ENCODE peak calls at places on chromosomes 5 and 9, in seven cellular contexts. U is fibroblast of mammary gland; Q is uterus; X is activated naive CD4-positive, alpha-beta T cell treated with anti-CD3 and anti-CD28 coated beads, Interleukin-2, amount 50 U/mL, for 72 hours; C is activated T-helper 1 cell treated with anti-CD3 and anti-CD28 coated beads, Interleukin-12 subunit alpha, Interleukin-12 subunit beta, Interleukin-2, Interleukin-4 antibody, amounts not matched to agents 30 ng/mL and 10 ng/mL and 1 ng/mL, durations not matched to agents 14 hours and 24 hours and 36 hours; Z is posterior cingulate gyrus; L is astrocyte of the hippocampus. R is an unnamed sample.

GRCh38 chr9:77099388-77099787 is 77.9 kb upstream of the VPS13A start:
- DNase-seq in U (peak), Q (no peak), X (no peak), C (no peak), Z (no peak), L (no peak), R (no peak)

GRCh38 chr9:35813434-35814105 is 1.3 kb downstream of the HINT2 start:
- DNase-seq in U (peak), Q (no peak), X (no peak), C (no peak), Z (no peak), L (no peak), R (no peak)

GRCh38 chr5:91651704-91652103 is 268.6 kb upstream of the ARRDC3 start:
- DNase-seq in U (peak), Q (no peak), X (no peak), C (no peak), Z (peak), L (no peak), R (no peak)

GRCh38 chr5:39256472-39256871 is 37.1 kb upstream of the FYB1 start:
- DNase-seq in U (peak), Q (no peak), X (no peak), C (peak), Z (no peak), L (peak), R (no peak)

GRCh38 chr5:2750758-2751464 is 566 bp downstream of the IRX2 start:
- DNase-seq in U (no peak), Q (no peak), X (no peak), C (no peak), Z (no peak), L (no peak), R (no peak)

GRCh38 chr9:91858670-91859030 is 91.4 kb downstream of the ROR2 start:
- DNase-seq in U (no peak), Q (no peak), X (no peak), C (no peak), Z (peak), L (no peak), R (no peak)

GRCh38 chr5:133294380-133294779 is 242.6 kb downstream of the HSPA4 start:
- DNase-seq in U (no peak), Q (no peak), X (no peak), C (no peak), Z (peak), L (no peak), R (no peak)

GRCh38 chr9:135077497-135078200 is 9.8 kb upstream of the OLFM1 start:
- DNase-seq in U (peak), Q (no peak), X (no peak), C (no peak), Z (peak), L (peak), R (no peak)

GRCh38 chr9:107983191-107983603 is 493.6 kb upstream of the KLF4 start:
- DNase-seq in U (peak), Q (no peak), X (no peak), C (no peak), Z (no peak), L (peak), R (no peak)

GRCh38 chr5:128123936-128124335 is 40.4 kb downstream of the SLC12A2 start:
- DNase-seq in U (no peak), Q (no peak), X (no peak), C (no peak), Z (no peak), L (no peak), R (no peak)

GRCh38 chr5:44401611-44402010 is 12.4 kb upstream of the FGF10 start:
- DNase-seq in U (no peak), Q (no peak), X (no peak), C (no peak), Z (no peak), L (no peak), R (no peak)

GRCh38 chr5:14417792-14418765 is 163.5 kb upstream of the OTULINL start:
- DNase-seq in U (peak), Q (no peak), X (no peak), C (no peak), Z (no peak), L (no peak), R (no peak)

GRCh38 chr9:114176601-114177295 is 21.4 kb downstream of the COL27A1 start:
- DNase-seq in U (peak), Q (no peak), X (no peak), C (no peak), Z (peak), L (peak), R (no peak)

GRCh38 chr5:157258450-157258849 is 7.5 kb upstream of the CYFIP2 start:
- DNase-seq in U (no peak), Q (no peak), X (no peak), C (no peak), Z (no peak), L (no peak), R (no peak)

GRCh38 chr5:9721161-9721560 is 91.0 kb upstream of the TAS2R1 start:
- DNase-seq in U (no peak), Q (no peak), X (no peak), C (no peak), Z (no peak), L (no peak), R (no peak)

GRCh38 chr5:135242021-135242480 is 157.0 kb downstream of the MACROH2A1 start:
- DNase-seq in U (peak), Q (peak), X (peak), C (no peak), Z (peak), L (peak), R (no peak)

GRCh38 chr5:127951791-127952190 is 131.8 kb upstream of the SLC12A2 start:
- DNase-seq in U (no peak), Q (no peak), X (no peak), C (no peak), Z (no peak), L (no peak), R (no peak)

GRCh38 chr5:125267636-125268248 is 521.3 kb upstream of the ZNF608 start:
- DNase-seq in U (no peak), Q (no peak), X (no peak), C (no peak), Z (no peak), L (peak), R (no peak)

GRCh38 chr9:135038826-135039225 is 48.6 kb upstream of the OLFM1 start:
- DNase-seq in U (no peak), Q (no peak), X (peak), C (no peak), Z (peak), L (no peak), R (no peak)

GRCh38 chr5:174610968-174611367 is 113.4 kb upstream of the MSX2 start:
- DNase-seq in U (peak), Q (no peak), X (no peak), C (no peak), Z (no peak), L (peak), R (no peak)

GRCh38 chr9:73270967-73271722 is 119.5 kb downstream of the ANXA1 start:
- DNase-seq in U (peak), Q (no peak), X (no peak), C (no peak), Z (no peak), L (peak), R (no peak)

GRCh38 chr9:108784998-108785397 is 70.8 kb downstream of the ACTL7B start:
- DNase-seq in U (peak), Q (no peak), X (no peak), C (no peak), Z (no peak), L (no peak), R (no peak)

GRCh38 chr5:43275391-43275790 is 37.8 kb downstream of the HMGCS1 start:
- DNase-seq in U (no peak), Q (no peak), X (no peak), C (no peak), Z (no peak), L (no peak), R (no peak)

GRCh38 chr5:132420706-132421272 is 51.3 kb downstream of the SLC22A5 start:
- DNase-seq in U (no peak), Q (no peak), X (peak), C (peak), Z (no peak), L (peak), R (no peak)

R was measured in dorsolateral prefrontal cortex.